ENCODE peak calls at places on chromosome 16, in four cellular contexts. W is Panc1, T is HL-60, D is GM23338. I is an unnamed sample.
A peak's percentile ranks its signal among the peaks of the same experiment; 100 is the strongest.

GRCh38 chr16:74275031-74275636 is 21.5 kb upstream of the PSMD7 start:
- DNase-seq in T (no peak), W (no peak), D (peak; percentile 19), I (peak; percentile 38)

GRCh38 chr16:57531635-57532220 is 4.6 kb downstream of the CCDC102A start:
- DNase-seq in W (no peak), T (no peak), D (no peak), I (no peak)

GRCh38 chr16:3045758-3046505 is 429 bp upstream of the MMP25 start:
- DNase-seq in T (no peak), W (no peak), D (peak; percentile 71), I (no peak)

GRCh38 chr16:88772871-88773811 is 11.9 kb downstream of the PIEZO1 start:
- DNase-seq in T (no peak), W (no peak), D (no peak), I (no peak)

GRCh38 chr16:5836979-5837670 is 739.5 kb upstream of the EEF2KMT start:
- DNase-seq in D (no peak), W (no peak), T (no peak), I (no peak)

GRCh38 chr16:2962334-2963073 is 1.6 kb upstream of the KREMEN2 start:
- DNase-seq in W (no peak), D (no peak), T (no peak), I (no peak)

GRCh38 chr16:65774350-65774749 is 592.1 kb upstream of the CDH5 start:
- DNase-seq in D (no peak), T (no peak), W (no peak), I (no peak)

GRCh38 chr16:9119795-9120194 is 28.4 kb downstream of the HAPSTR1 start:
- DNase-seq in T (no peak), W (no peak), D (no peak), I (no peak)

GRCh38 chr16:34802848-34803599 is 1343.6 kb downstream of the TP53TG3F start:
- DNase-seq in W (no peak), T (no peak), D (no peak), I (no peak)

GRCh38 chr16:28210979-28211505 is 723 bp downstream of the XPO6 start:
- DNase-seq in W (no peak), D (peak; percentile 58), T (peak; percentile 55), I (peak; percentile 60)

GRCh38 chr16:67336646-67337045 is 10.0 kb downstream of the LRRC36 start:
- DNase-seq in W (no peak), D (no peak), T (no peak), I (no peak)

GRCh38 chr16:31141489-31142108 is 6.1 kb upstream of the PRSS8 start:
- DNase-seq in D (no peak), T (no peak), W (no peak), I (no peak)

GRCh38 chr16:31135535-31136286 is at the start of gene PRSS8:
- DNase-seq in D (peak; percentile 61), T (no peak), W (no peak), I (no peak)

GRCh38 chr16:31136287-31136662 is 748 bp upstream of the PRSS8 start:
- DNase-seq in D (no peak), W (no peak), T (no peak), I (no peak)

GRCh38 chr16:31142109-31143035 is 6.8 kb upstream of the PRSS8 start:
- DNase-seq in W (peak; percentile 82), T (peak; percentile 96), D (peak; percentile 100), I (peak; percentile 97)

GRCh38 chr16:31138621-31139578 is 3.4 kb upstream of the PRSS8 start:
- DNase-seq in W (no peak), T (no peak), D (peak; percentile 69), I (peak; percentile 76)
- TF ChIP-seq REST in W (no peak), T (no peak), D (peak; percentile 29), I (no peak)

DNA sequence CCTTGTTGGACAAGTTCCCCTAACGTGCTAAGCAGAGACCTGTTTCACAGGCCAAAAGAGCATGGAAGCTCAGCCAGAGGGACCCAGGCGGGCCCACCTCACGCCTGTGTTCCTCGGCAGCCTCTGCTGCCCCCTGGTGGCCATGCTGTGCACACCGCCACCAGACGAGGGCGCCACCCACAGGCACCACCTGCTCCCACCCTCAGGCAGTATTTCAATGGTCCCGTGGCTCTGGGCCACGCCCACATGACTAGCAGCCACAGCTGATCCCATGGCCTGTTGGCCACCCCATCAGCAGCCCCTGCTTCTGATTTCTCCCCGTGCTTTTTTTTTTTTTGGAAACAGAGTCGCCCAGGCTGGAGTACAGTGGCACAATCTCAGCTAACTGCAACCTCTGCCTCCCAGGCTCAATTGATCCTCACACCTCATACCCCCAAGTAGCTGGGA is 18.9 kb downstream of the MPG start:
- DNase-seq in D (peak; percentile 96), T (peak; percentile 80), W (peak; percentile 60), I (peak; percentile 88)
- TF ChIP-seq REST in D (no peak), T (no peak), W (no peak), I (no peak)

GRCh38 chr16:80460004-80460403 is 80.8 kb upstream of the DYNLRB2 start:
- DNase-seq in T (no peak), W (no peak), D (no peak), I (no peak)

GRCh38 chr16:80463303-80463702 is 77.5 kb upstream of the DYNLRB2 start:
- DNase-seq in T (no peak), W (no peak), D (no peak), I (no peak)

GRCh38 chr16:80463776-80464175 is 77.0 kb upstream of the DYNLRB2 start:
- DNase-seq in W (no peak), T (no peak), D (no peak), I (no peak)

GRCh38 chr16:80460988-80461387 is 79.8 kb upstream of the DYNLRB2 start:
- DNase-seq in D (no peak), W (no peak), T (no peak), I (no peak)

GRCh38 chr16:80462902-80463301 is 77.9 kb upstream of the DYNLRB2 start:
- DNase-seq in D (no peak), W (no peak), T (no peak), I (no peak)
- TF ChIP-seq REST in D (no peak), W (no peak), T (no peak), I (no peak)

GRCh38 chr16:31477220-31478216 is 5.4 kb upstream of the SLC5A2 start:
- DNase-seq in D (peak; percentile 91), W (no peak), T (no peak), I (peak; percentile 21)
- TF ChIP-seq REST in D (no peak), W (no peak), T (no peak), I (no peak)

GRCh38 chr16:30997887-30998711 is 12.3 kb downstream of the STX1B start:
- DNase-seq in D (peak; percentile 34), W (no peak), T (no peak), I (peak; percentile 74)

GRCh38 chr16:31000671-31001382 is 9.6 kb downstream of the STX1B start:
- DNase-seq in D (no peak), T (no peak), W (no peak), I (no peak)

GRCh38 chr16:31001507-31002251 is 8.8 kb downstream of the STX1B start:
- DNase-seq in W (no peak), T (no peak), D (no peak), I (no peak)

GRCh38 chr16:30997000-30997886 is 12.2 kb downstream of the HSD3B7 start:
- DNase-seq in D (peak; percentile 93), T (peak; percentile 91), W (peak; percentile 82), I (peak; percentile 95)

DNA sequence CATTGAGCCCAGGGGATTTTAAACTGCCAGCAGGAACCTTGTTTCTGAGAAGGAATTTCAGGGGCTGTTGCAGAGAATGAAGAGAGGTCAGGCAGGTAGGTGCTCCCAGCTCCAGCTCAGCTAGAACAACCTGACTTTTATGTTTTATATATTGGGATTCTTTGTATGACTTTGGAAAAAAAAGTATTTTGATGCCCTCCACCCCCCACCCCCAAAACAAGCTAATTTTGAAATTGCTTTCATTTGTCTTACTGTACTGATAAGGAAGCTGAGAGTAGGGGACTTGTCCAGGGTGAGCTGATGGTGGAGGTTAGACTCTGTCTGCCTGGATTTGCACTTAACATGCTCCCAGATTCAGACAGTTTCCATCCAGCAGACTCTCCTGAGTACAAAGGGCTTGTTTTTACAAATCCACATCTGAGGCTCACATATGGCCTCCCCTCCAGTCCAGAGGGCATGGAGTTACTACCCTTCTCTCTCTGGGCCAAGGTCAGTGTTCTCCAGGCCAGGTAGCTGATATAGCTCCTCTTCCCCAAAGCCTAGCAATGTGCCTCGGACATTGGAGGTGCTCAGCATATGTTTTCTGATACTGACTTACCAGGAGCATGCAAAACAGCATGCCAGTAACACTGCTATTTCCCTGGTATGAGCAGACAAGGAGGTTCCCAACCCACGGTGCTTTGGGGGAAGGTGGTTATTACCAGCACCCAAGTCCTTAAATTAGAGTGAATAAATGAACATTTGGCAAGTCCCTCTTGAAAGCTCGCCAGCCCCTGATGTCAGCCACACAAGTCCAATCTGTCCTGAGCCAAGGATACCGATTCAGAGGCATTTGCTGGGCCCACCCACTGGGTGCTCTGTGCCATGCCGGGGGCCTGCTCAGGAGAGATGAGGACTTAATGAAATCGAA is 11.3 kb downstream of the STX1B start:
- DNase-seq in T (no peak), D (no peak), W (no peak), I (no peak)
- TF ChIP-seq REST in T (no peak), D (no peak), W (no peak), I (no peak)

I was measured in A549.